ENCODE peak calls at places on chromosomes 12 and 14, in five cellular contexts. P is stimulated activated naive B cell treated with anti-CD40 and anti-IgM and Interleukin-4, amounts not matched to agents 10 μg/mL and 1 μg/mL and 100 μg/mL, for 72 hours; W is fibroblast of lung; L is T-helper 1 cell; G is GM23248. N is an unnamed sample.
A peak's percentile ranks its signal among the peaks of the same experiment; 100 is the strongest.

GRCh38 chr14:75126679-75127473 is at the start of gene NEK9:
- DNase-seq in G (peak; percentile 94), P (peak; percentile 90), L (peak; percentile 82), W (peak; percentile 86), N (peak; percentile 90)

GRCh38 chr12:107457536-107457935 is 228.1 kb upstream of the PWP1 start:
- DNase-seq in G (no peak), W (no peak), L (no peak), P (no peak), N (no peak)

GRCh38 chr14:101932668-101933067 is 31.7 kb upstream of the DYNC1H1 start:
- DNase-seq in P (no peak), W (no peak), G (no peak), L (no peak), N (no peak)

GRCh38 chr12:123896786-123897185 is 75.8 kb downstream of the CCDC92 start:
- DNase-seq in W (no peak), G (peak; percentile 84), L (no peak), P (no peak), N (peak; percentile 32)

GRCh38 chr14:22370084-22370847 is 218.8 kb downstream of the DAD1 start:
- DNase-seq in P (no peak), G (peak; percentile 83), L (no peak), W (peak; percentile 75), N (peak; percentile 12)

GRCh38 chr12:122874081-122874480 is 21.8 kb downstream of the VPS37B start:
- DNase-seq in G (no peak), W (no peak), P (no peak), L (no peak), N (no peak)

GRCh38 chr12:91180577-91180976 is 2.0 kb downstream of the DCN start:
- DNase-seq in L (no peak), W (peak; percentile 86), G (peak; percentile 91), P (no peak), N (peak; percentile 76)

GRCh38 chr12:124375141-124375788 is 80.4 kb downstream of the RFLNA start:
- DNase-seq in P (no peak), G (no peak), W (no peak), L (no peak), N (no peak)

GRCh38 chr14:61559641-61560201 is 135.6 kb upstream of the HIF1A start:
- DNase-seq in W (no peak), P (no peak), G (no peak), L (no peak), N (no peak)

GRCh38 chr14:95359974-95360826 is 40.5 kb upstream of the CLMN start:
- DNase-seq in G (no peak), L (no peak), W (peak; percentile 12), P (no peak), N (no peak)

GRCh38 chr12:22821985-22822384 is 197.0 kb downstream of the ETNK1 start:
- DNase-seq in W (peak; percentile 59), L (no peak), P (no peak), G (no peak), N (peak; percentile 70)

N was measured in EL.